ENCODE peak calls at places on chromosome 6, in nine cellular contexts. One of them, this sample, is unnamed.

GRCh38 chr6:153135681-153136080 is 4.6 kb upstream of the RGS17 start:
- DNase-seq in tibial nerve: no peak
- DNase-seq in globus pallidus: no peak
- DNase-seq in nucleus accumbens: no peak
- DNase-seq in fibroblast of lung: no peak
- DNase-seq in activated effector memory CD4-positive, alpha-beta T cell treated with anti-CD3 and anti-CD28 coated beads, Interleukin-2, amount 50 U/mL, for 16 hours: no peak
- DNase-seq in NB4: no peak
- DNase-seq in BE2C: no peak
- DNase-seq in EL: no peak
- DNase-seq in this sample: no peak

GRCh38 chr6:151240036-151240685 is 394 bp downstream of the AKAP12 start:
- DNase-seq in globus pallidus: peak; percentile 19
- DNase-seq in fibroblast of lung: peak; percentile 82
- DNase-seq in BE2C: peak; percentile 89
- DNase-seq in EL: peak; percentile 80
- DNase-seq in NB4: no peak
- DNase-seq in tibial nerve: peak; percentile 87
- DNase-seq in nucleus accumbens: peak; percentile 38
- DNase-seq in activated effector memory CD4-positive, alpha-beta T cell treated with anti-CD3 and anti-CD28 coated beads, Interleukin-2, amount 50 U/mL, for 16 hours: peak; percentile 68
- DNase-seq in this sample: peak; percentile 86

GRCh38 chr6:109183109-109183508 is 87.8 kb downstream of the CEP57L1 start:
- DNase-seq in BE2C: no peak
- DNase-seq in tibial nerve: no peak
- DNase-seq in NB4: peak; percentile 57
- DNase-seq in EL: no peak
- DNase-seq in nucleus accumbens: no peak
- DNase-seq in globus pallidus: no peak
- DNase-seq in activated effector memory CD4-positive, alpha-beta T cell treated with anti-CD3 and anti-CD28 coated beads, Interleukin-2, amount 50 U/mL, for 16 hours: no peak
- DNase-seq in fibroblast of lung: no peak
- DNase-seq in this sample: no peak

GRCh38 chr6:68911811-68912210 is 276.7 kb downstream of the ADGRB3 start:
- DNase-seq in globus pallidus: no peak
- DNase-seq in tibial nerve: no peak
- DNase-seq in EL: no peak
- DNase-seq in NB4: no peak
- DNase-seq in BE2C: no peak
- DNase-seq in activated effector memory CD4-positive, alpha-beta T cell treated with anti-CD3 and anti-CD28 coated beads, Interleukin-2, amount 50 U/mL, for 16 hours: no peak
- DNase-seq in nucleus accumbens: no peak
- DNase-seq in fibroblast of lung: no peak
- DNase-seq in this sample: no peak

GRCh38 chr6:156391977-156392376 is 385.2 kb upstream of the ARID1B start:
- DNase-seq in fibroblast of lung: no peak
- DNase-seq in EL: no peak
- DNase-seq in NB4: no peak
- DNase-seq in globus pallidus: no peak
- DNase-seq in BE2C: no peak
- DNase-seq in tibial nerve: no peak
- DNase-seq in activated effector memory CD4-positive, alpha-beta T cell treated with anti-CD3 and anti-CD28 coated beads, Interleukin-2, amount 50 U/mL, for 16 hours: no peak
- DNase-seq in nucleus accumbens: no peak
- DNase-seq in this sample: no peak

GRCh38 chr6:30169658-30170614 is 6.6 kb downstream of the TRIM15 start:
- DNase-seq in NB4: peak; percentile 70
- DNase-seq in globus pallidus: peak; percentile 17
- DNase-seq in tibial nerve: no peak
- DNase-seq in EL: peak; percentile 62
- DNase-seq in activated effector memory CD4-positive, alpha-beta T cell treated with anti-CD3 and anti-CD28 coated beads, Interleukin-2, amount 50 U/mL, for 16 hours: no peak
- DNase-seq in nucleus accumbens: no peak
- DNase-seq in fibroblast of lung: peak; percentile 36
- DNase-seq in BE2C: no peak
- DNase-seq in this sample: no peak

GRCh38 chr6:12585497-12585958 is 131.0 kb upstream of the PHACTR1 start:
- DNase-seq in NB4: no peak
- DNase-seq in nucleus accumbens: no peak
- DNase-seq in tibial nerve: no peak
- DNase-seq in globus pallidus: no peak
- DNase-seq in activated effector memory CD4-positive, alpha-beta T cell treated with anti-CD3 and anti-CD28 coated beads, Interleukin-2, amount 50 U/mL, for 16 hours: no peak
- DNase-seq in fibroblast of lung: peak; percentile 92
- DNase-seq in BE2C: no peak
- DNase-seq in EL: no peak
- DNase-seq in this sample: no peak

GRCh38 chr6:27891300-27891913 is 20.8 kb downstream of the OR2B2 start:
- DNase-seq in tibial nerve: no peak
- DNase-seq in activated effector memory CD4-positive, alpha-beta T cell treated with anti-CD3 and anti-CD28 coated beads, Interleukin-2, amount 50 U/mL, for 16 hours: no peak
- DNase-seq in EL: no peak
- DNase-seq in globus pallidus: no peak
- DNase-seq in BE2C: no peak
- DNase-seq in NB4: peak; percentile 28
- DNase-seq in fibroblast of lung: no peak
- DNase-seq in nucleus accumbens: no peak
- DNase-seq in this sample: no peak

GRCh38 chr6:45116714-45117410 is 211.3 kb upstream of the RUNX2 start:
- DNase-seq in NB4: no peak
- DNase-seq in activated effector memory CD4-positive, alpha-beta T cell treated with anti-CD3 and anti-CD28 coated beads, Interleukin-2, amount 50 U/mL, for 16 hours: no peak
- DNase-seq in fibroblast of lung: peak; percentile 89
- DNase-seq in globus pallidus: no peak
- DNase-seq in BE2C: no peak
- DNase-seq in tibial nerve: no peak
- DNase-seq in nucleus accumbens: no peak
- DNase-seq in EL: peak; percentile 86
- DNase-seq in this sample: no peak

GRCh38 chr6:3751019-3751729 is at the start of gene PXDC1:
- DNase-seq in nucleus accumbens: no peak
- DNase-seq in activated effector memory CD4-positive, alpha-beta T cell treated with anti-CD3 and anti-CD28 coated beads, Interleukin-2, amount 50 U/mL, for 16 hours: peak; percentile 69
- DNase-seq in EL: no peak
- DNase-seq in fibroblast of lung: no peak
- DNase-seq in tibial nerve: no peak
- DNase-seq in globus pallidus: no peak
- DNase-seq in NB4: no peak
- DNase-seq in BE2C: no peak
- DNase-seq in this sample: no peak

GRCh38 chr6:45663181-45664180 is 285.7 kb upstream of the SUPT3H start:
- DNase-seq in globus pallidus: peak; percentile 38
- DNase-seq in tibial nerve: no peak
- DNase-seq in fibroblast of lung: peak; percentile 48
- DNase-seq in nucleus accumbens: no peak
- DNase-seq in NB4: no peak
- DNase-seq in BE2C: no peak
- DNase-seq in EL: no peak
- DNase-seq in activated effector memory CD4-positive, alpha-beta T cell treated with anti-CD3 and anti-CD28 coated beads, Interleukin-2, amount 50 U/mL, for 16 hours: peak; percentile 79
- DNase-seq in this sample: peak; percentile 11

GRCh38 chr6:33967966-33968724 is 164.3 kb upstream of the MLN start:
- DNase-seq in globus pallidus: no peak
- DNase-seq in activated effector memory CD4-positive, alpha-beta T cell treated with anti-CD3 and anti-CD28 coated beads, Interleukin-2, amount 50 U/mL, for 16 hours: peak; percentile 4
- DNase-seq in NB4: no peak
- DNase-seq in EL: peak; percentile 16
- DNase-seq in nucleus accumbens: no peak
- DNase-seq in BE2C: peak; percentile 44
- DNase-seq in fibroblast of lung: no peak
- DNase-seq in tibial nerve: no peak
- DNase-seq in this sample: no peak

GRCh38 chr6:49479308-49480004 is 16.3 kb downstream of the CENPQ start:
- DNase-seq in nucleus accumbens: no peak
- DNase-seq in BE2C: no peak
- DNase-seq in NB4: no peak
- DNase-seq in globus pallidus: no peak
- DNase-seq in fibroblast of lung: no peak
- DNase-seq in EL: peak; percentile 43
- DNase-seq in tibial nerve: no peak
- DNase-seq in activated effector memory CD4-positive, alpha-beta T cell treated with anti-CD3 and anti-CD28 coated beads, Interleukin-2, amount 50 U/mL, for 16 hours: no peak
- DNase-seq in this sample: no peak

GRCh38 chr6:113971786-113972185 is 838 bp upstream of the HDAC2 start:
- DNase-seq in NB4: peak; percentile 56
- DNase-seq in activated effector memory CD4-positive, alpha-beta T cell treated with anti-CD3 and anti-CD28 coated beads, Interleukin-2, amount 50 U/mL, for 16 hours: no peak
- DNase-seq in tibial nerve: no peak
- DNase-seq in BE2C: no peak
- DNase-seq in EL: no peak
- DNase-seq in fibroblast of lung: no peak
- DNase-seq in globus pallidus: peak; percentile 34
- DNase-seq in nucleus accumbens: no peak
- DNase-seq in this sample: no peak

GRCh38 chr6:15654250-15654649 is 8.6 kb downstream of the DTNBP1 start:
- DNase-seq in activated effector memory CD4-positive, alpha-beta T cell treated with anti-CD3 and anti-CD28 coated beads, Interleukin-2, amount 50 U/mL, for 16 hours: no peak
- DNase-seq in NB4: no peak
- DNase-seq in fibroblast of lung: no peak
- DNase-seq in nucleus accumbens: no peak
- DNase-seq in EL: peak; percentile 11
- DNase-seq in BE2C: no peak
- DNase-seq in tibial nerve: no peak
- DNase-seq in globus pallidus: no peak
- DNase-seq in this sample: no peak

GRCh38 chr6:170295519-170296422 is 4.9 kb upstream of the DLL1 start:
- DNase-seq in NB4: peak; percentile 73
- DNase-seq in fibroblast of lung: no peak
- DNase-seq in activated effector memory CD4-positive, alpha-beta T cell treated with anti-CD3 and anti-CD28 coated beads, Interleukin-2, amount 50 U/mL, for 16 hours: peak; percentile 80
- DNase-seq in nucleus accumbens: no peak
- DNase-seq in globus pallidus: no peak
- DNase-seq in EL: no peak
- DNase-seq in tibial nerve: no peak
- DNase-seq in BE2C: no peak
- DNase-seq in this sample: peak; percentile 39

GRCh38 chr6:4210619-4211419 is 75.4 kb upstream of the ECI2 start:
- DNase-seq in nucleus accumbens: no peak
- DNase-seq in EL: peak; percentile 65
- DNase-seq in BE2C: peak; percentile 48
- DNase-seq in tibial nerve: peak; percentile 45
- DNase-seq in globus pallidus: peak; percentile 31
- DNase-seq in fibroblast of lung: peak; percentile 47
- DNase-seq in NB4: peak; percentile 66
- DNase-seq in activated effector memory CD4-positive, alpha-beta T cell treated with anti-CD3 and anti-CD28 coated beads, Interleukin-2, amount 50 U/mL, for 16 hours: peak; percentile 83
- DNase-seq in this sample: no peak

GRCh38 chr6:44073612-44074382 is 53.5 kb downstream of the MRPL14 start:
- DNase-seq in activated effector memory CD4-positive, alpha-beta T cell treated with anti-CD3 and anti-CD28 coated beads, Interleukin-2, amount 50 U/mL, for 16 hours: no peak
- DNase-seq in globus pallidus: no peak
- DNase-seq in nucleus accumbens: no peak
- DNase-seq in BE2C: peak; percentile 39
- DNase-seq in NB4: peak; percentile 40
- DNase-seq in tibial nerve: no peak
- DNase-seq in EL: peak; percentile 46
- DNase-seq in fibroblast of lung: no peak
- DNase-seq in this sample: no peak

This sample was measured in C1 segment of cervical spinal cord.